ENCODE peak calls at places on chromosome 10, in five cellular contexts. Q is spleen, N is neural progenitor cell, A is psoas muscle, W is GM12878. J is an unnamed sample. For H3K4me1, the result is how much of the 10 kb centered on the place peaks cover.

GRCh38 chr10:70910486-70911350 is 22.4 kb upstream of the PCBD1 start:
- DNase-seq in A (peak), W (no peak), Q (peak), N (no peak), J (no peak)

GRCh38 chr10:30557884-30558283 is 71.7 kb downstream of the LYZL2 start:
- DNase-seq in A (no peak), Q (no peak), W (no peak), N (no peak), J (no peak)

GRCh38 chr10:79381804-79382221 is 34.5 kb downstream of the PPIF start:
- DNase-seq in A (peak), Q (peak), N (no peak), W (no peak), J (no peak)

GRCh38 chr10:5987747-5988146 is 10.4 kb upstream of the IL15RA start:
- DNase-seq in Q (no peak), N (no peak), A (peak), W (no peak), J (no peak)

GRCh38 chr10:44742169-44742732 is 168.9 kb upstream of the TMEM72 start:
- DNase-seq in W (no peak), A (no peak), Q (no peak), N (no peak), J (no peak)

GRCh38 chr10:21754410-21755011 is 220.5 kb downstream of the MLLT10 start:
- DNase-seq in N (no peak), A (no peak), Q (no peak), W (no peak), J (no peak)

GRCh38 chr10:4635394-4635793 is 190.6 kb upstream of the AKR1E2 start:
- DNase-seq in N (no peak), A (no peak), W (no peak), Q (no peak), J (no peak)

GRCh38 chr10:131816941-131817700 is 83.7 kb upstream of the PPP2R2D start:
- DNase-seq in N (no peak), Q (no peak), A (no peak), W (no peak), J (no peak)

GRCh38 chr10:43628956-43629355 is 19.7 kb downstream of the ZNF32 start:
- DNase-seq in Q (no peak), W (no peak), N (no peak), A (no peak), J (no peak)

GRCh38 chr10:102410427-102411073 is 8.0 kb downstream of the PSD start:
- DNase-seq in W (no peak), Q (no peak), A (no peak), N (peak), J (no peak)

GRCh38 chr10:84522612-84523462 is 194.4 kb downstream of the CCSER2 start:
- DNase-seq in W (no peak), A (no peak), N (no peak), Q (no peak), J (no peak)

GRCh38 chr10:102669206-102670064 is 25.2 kb downstream of the TRIM8 start:
- DNase-seq in A (peak), W (no peak), Q (no peak), N (peak), J (no peak)

GRCh38 chr10:3678629-3679227 is 106.3 kb downstream of the KLF6 start:
- DNase-seq in W (no peak), A (no peak), Q (no peak), N (no peak), J (no peak)

GRCh38 chr10:59585046-59585700 is 124.5 kb downstream of the SLC16A9 start:
- DNase-seq in Q (no peak), W (no peak), A (no peak), N (no peak), J (no peak)

GRCh38 chr10:85645097-85645496 is 721.5 kb downstream of the GRID1 start:
- DNase-seq in Q (no peak), A (peak), W (no peak), N (no peak), J (no peak)

GRCh38 chr10:78960316-78960800 is 108.4 kb upstream of the ZMIZ1 start:
- DNase-seq in A (peak), W (no peak), N (no peak), Q (no peak), J (no peak)

GRCh38 chr10:33791295-33791694 is 456.8 kb upstream of the NRP1 start:
- DNase-seq in W (no peak), Q (no peak), A (no peak), N (no peak), J (no peak)

GRCh38 chr10:50385610-50386009 is 134.3 kb upstream of the ASAH2 start:
- DNase-seq in Q (no peak), A (peak), N (no peak), W (no peak), J (no peak)

GRCh38 chr10:94403034-94403822 is 887 bp downstream of the TBC1D12 start:
- DNase-seq in N (peak), Q (peak), W (peak), A (peak), J (no peak)

GRCh38 chr10:62031522-62031921 is 130.0 kb downstream of the ARID5B start:
- DNase-seq in W (no peak), N (no peak), A (no peak), Q (no peak), J (no peak)
- H3K4me1 ChIP-seq in W (under half), N (under half), A (under half), Q (under half), J (under half)

GRCh38 chr10:96991313-96991841 is 159.3 kb downstream of the LCOR start:
- DNase-seq in N (no peak), A (no peak), Q (no peak), W (no peak), J (no peak)
- H3K27ac ChIP-seq in N (no peak), A (no peak), Q (no peak), W (no peak), J (no peak)

GRCh38 chr10:126924180-126924914 is 19.1 kb downstream of the DOCK1 start:
- DNase-seq in Q (no peak), N (no peak), W (no peak), A (no peak), J (no peak)
- H3K4me1 ChIP-seq in Q (under half), N (under half), W (under half), A (under half), J (under half)

DNA sequence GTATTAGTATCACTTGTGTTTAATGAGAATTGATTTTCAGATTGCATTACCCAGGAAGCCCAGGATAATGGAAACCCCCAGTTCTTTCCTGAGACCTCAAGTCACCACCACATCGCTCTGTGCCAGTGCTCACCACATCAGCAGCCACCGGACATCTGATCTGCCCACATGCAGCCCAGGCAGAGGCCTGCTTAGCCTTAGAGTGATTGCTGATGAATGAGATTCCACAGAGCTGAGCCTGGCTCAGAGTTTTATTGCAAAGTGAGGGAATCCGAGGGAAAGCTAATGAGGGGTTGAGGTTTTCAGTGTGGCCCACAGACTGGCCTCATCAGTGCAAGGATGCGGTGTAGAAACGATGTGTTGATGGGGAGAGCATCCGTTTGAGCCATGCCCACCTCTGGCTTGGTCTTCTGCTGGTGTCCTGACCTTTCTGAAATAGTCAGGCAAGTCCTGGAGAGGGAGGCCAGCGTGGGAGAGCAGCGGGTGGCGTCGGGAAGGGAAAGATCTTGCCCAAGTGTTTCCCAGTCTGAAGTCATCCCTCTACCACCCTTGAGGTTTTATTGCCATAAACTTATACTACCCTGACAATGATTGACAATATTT is 120.3 kb downstream of the ITIH5 start:
- DNase-seq in N (no peak), Q (no peak), W (no peak), A (no peak), J (no peak)
- H3K27ac ChIP-seq in N (no peak), Q (no peak), W (no peak), A (no peak), J (no peak)

DNA sequence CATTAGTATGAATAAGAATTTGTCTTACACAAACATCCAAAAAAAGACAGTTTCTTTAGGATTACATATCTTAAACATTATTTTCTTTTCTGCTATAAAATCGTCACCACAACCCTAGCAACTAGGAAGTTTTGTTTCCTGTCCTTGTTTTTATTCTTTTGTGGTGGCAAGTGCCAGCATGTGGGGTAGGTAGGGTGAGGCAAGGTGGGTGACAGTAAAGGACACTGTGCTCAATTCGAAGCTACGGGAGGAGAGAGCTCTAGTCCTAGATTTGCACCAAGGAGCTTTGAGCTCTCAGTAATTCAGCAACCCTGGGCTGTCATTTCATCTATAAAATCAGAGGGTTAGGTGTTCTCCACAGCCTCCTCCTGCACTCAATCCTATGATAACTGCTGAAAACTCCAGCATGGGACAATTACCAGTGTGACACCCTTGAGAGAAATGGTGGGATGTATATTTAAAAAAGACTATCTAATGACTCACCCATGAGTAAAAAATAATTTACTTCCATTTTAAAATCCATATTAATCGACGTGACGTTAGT is 187.1 kb downstream of the FAM107B start:
- DNase-seq in N (no peak), A (no peak), Q (no peak), W (no peak), J (no peak)
- H3K4me1 ChIP-seq in N (under half), A (under half), Q (under half), W (half or more), J (under half)

GRCh38 chr10:26682926-26683325 is 14.6 kb upstream of the PDSS1 start:
- DNase-seq in W (no peak), Q (no peak), A (no peak), N (no peak), J (no peak)
- H3K27ac ChIP-seq in W (no peak), Q (no peak), A (no peak), N (no peak), J (no peak)

J was measured in iPS DF 6.9.